ENCODE peak calls at places on chromosomes 13 and 19, in six cellular contexts. O is BE2C, Q is AG04450, L is lower lobe of right lung, I is pancreas, P is breast epithelium. H is an unnamed sample.

GRCh38 chr13:31793246-31793645 is 53.9 kb downstream of the RXFP2 start:
- DNase-seq in O (no peak), Q (peak; percentile 3), L (no peak), I (no peak), P (no peak), H (no peak)

GRCh38 chr13:113527272-113527958 is 36.9 kb upstream of the DCUN1D2 start:
- DNase-seq in O (no peak), Q (no peak), L (no peak), I (no peak), P (no peak), H (no peak)

GRCh38 chr19:33953023-33953422 is 156.4 kb downstream of the KCTD15 start:
- DNase-seq in O (no peak), Q (no peak), L (no peak), I (no peak), P (no peak), H (no peak)

GRCh38 chr19:13841339-13842293 is 35.3 kb upstream of the NANOS3 start:
- DNase-seq in O (peak; percentile 60), Q (no peak), L (peak; percentile 84), I (peak; percentile 74), P (peak; percentile 91), H (peak; percentile 58)

GRCh38 chr19:8387688-8388611 is 2.2 kb upstream of the RAB11B start:
- DNase-seq in O (no peak), Q (no peak), L (peak; percentile 29), I (no peak), P (no peak), H (no peak)

GRCh38 chr19:1001538-1002166 is 1.4 kb downstream of the GRIN3B start:
- DNase-seq in O (peak; percentile 66), Q (no peak), L (peak; percentile 83), I (peak; percentile 89), P (no peak), H (peak; percentile 75)

GRCh38 chr19:44212865-44213346 is 574 bp downstream of the ZNF227 start:
- DNase-seq in O (no peak), Q (no peak), L (no peak), I (no peak), P (no peak), H (no peak)

GRCh38 chr13:44407379-44407778 is 33.8 kb downstream of the SERP2 start:
- DNase-seq in O (no peak), Q (no peak), L (no peak), I (no peak), P (no peak), H (no peak)

GRCh38 chr13:86974995-86975328 is 696.2 kb upstream of the SLITRK5 start:
- DNase-seq in O (no peak), Q (no peak), L (no peak), I (no peak), P (no peak), H (no peak)

GRCh38 chr19:33293255-33294057 is 8.9 kb downstream of the CEBPA start:
- DNase-seq in O (no peak), Q (peak; percentile 26), L (peak; percentile 71), I (peak; percentile 56), P (no peak), H (no peak)

GRCh38 chr19:21143846-21144245 is 2.0 kb downstream of the ZNF431 start:
- DNase-seq in O (no peak), Q (no peak), L (no peak), I (no peak), P (no peak), H (no peak)

GRCh38 chr13:41708648-41709175 is 251.4 kb downstream of the RGCC start:
- DNase-seq in O (no peak), Q (no peak), L (no peak), I (no peak), P (no peak), H (no peak)

GRCh38 chr19:51107406-51108065 is 673 bp downstream of the CTU1 start:
- DNase-seq in O (no peak), Q (no peak), L (no peak), I (no peak), P (no peak), H (no peak)

GRCh38 chr19:51108805-51109146 is 567 bp upstream of the CTU1 start:
- DNase-seq in O (no peak), Q (no peak), L (no peak), I (no peak), P (no peak), H (no peak)

GRCh38 chr19:51110666-51110971 is 2.4 kb upstream of the CTU1 start:
- DNase-seq in O (no peak), Q (no peak), L (no peak), I (no peak), P (no peak), H (no peak)

GRCh38 chr19:51111606-51112005 is 3.4 kb upstream of the CTU1 start:
- DNase-seq in O (no peak), Q (no peak), L (no peak), I (no peak), P (no peak), H (no peak)

DNA sequence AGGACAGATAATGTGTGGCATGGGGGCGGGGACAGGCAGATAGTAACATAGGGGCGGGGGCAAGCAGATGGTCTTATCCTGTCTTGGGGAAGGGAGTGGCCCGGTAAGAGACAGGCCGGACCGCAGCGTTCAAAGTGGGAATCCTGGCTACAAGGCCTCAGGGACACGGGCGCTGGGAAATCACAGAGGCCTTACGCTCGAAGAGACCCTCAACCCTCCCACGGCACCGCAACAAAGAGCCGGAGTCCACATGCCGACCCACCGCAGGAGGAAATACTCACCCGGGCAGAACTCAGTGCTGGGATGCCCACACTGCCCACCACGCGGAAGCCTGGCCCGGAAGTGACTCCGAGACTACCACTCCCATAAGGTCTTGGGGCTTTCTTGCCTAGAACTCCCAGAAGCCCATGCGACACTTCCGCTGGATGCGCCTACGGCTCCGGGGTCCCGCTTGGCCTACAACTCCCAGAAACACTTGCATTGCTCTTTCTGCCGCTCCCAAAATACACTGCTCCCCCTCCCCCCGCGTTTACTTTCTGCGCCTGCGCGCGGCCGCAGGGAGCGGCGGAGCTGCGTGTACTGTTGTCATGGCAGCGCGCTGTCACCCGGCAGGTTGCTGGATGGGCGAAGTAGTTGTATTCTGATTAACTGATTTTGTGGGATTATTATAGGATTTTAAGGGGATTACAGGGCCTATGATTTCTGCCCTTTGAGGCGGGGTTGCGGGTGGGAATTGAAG is at the start of gene CTU1:
- DNase-seq in O (peak; percentile 98), Q (peak; percentile 98), L (peak; percentile 99), I (peak; percentile 96), P (peak; percentile 99), H (peak; percentile 93)
- TF ChIP-seq CTCF in O (no peak), Q (no peak), L (no peak), I (no peak), P (no peak), H (no peak)

GRCh38 chr19:5545051-5545450 is 22.7 kb downstream of the TINCR start:
- DNase-seq in O (no peak), Q (no peak), L (no peak), I (no peak), P (no peak), H (no peak)

GRCh38 chr19:5539431-5539833 is 28.3 kb downstream of the TINCR start:
- DNase-seq in O (peak; percentile 37), Q (no peak), L (no peak), I (no peak), P (no peak), H (no peak)

GRCh38 chr19:5540208-5540607 is 27.5 kb downstream of the TINCR start:
- DNase-seq in O (no peak), Q (no peak), L (no peak), I (no peak), P (no peak), H (no peak)

GRCh38 chr19:5541456-5541855 is 26.3 kb downstream of the TINCR start:
- DNase-seq in O (no peak), Q (no peak), L (no peak), I (no peak), P (no peak), H (no peak)

DNA sequence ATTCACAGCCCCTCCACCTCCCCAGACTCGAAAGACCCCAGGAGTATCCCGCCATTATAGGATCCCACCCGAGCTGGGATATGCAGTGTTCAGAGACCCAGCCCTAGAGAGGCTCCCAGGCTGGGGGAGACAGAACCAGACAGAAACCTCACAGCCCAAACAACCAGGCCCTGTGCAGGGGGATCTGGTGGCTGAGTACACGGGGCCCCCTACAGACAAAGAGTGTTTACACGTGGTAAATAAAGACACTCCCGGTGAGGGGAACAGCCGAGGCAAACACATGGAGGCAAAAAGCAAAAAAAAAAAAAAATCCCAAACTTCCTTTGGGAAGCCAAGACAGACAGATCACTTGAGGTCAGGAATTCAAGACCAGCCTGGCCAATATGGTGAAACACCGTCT is 25.1 kb downstream of the TINCR start:
- DNase-seq in O (peak; percentile 32), Q (no peak), L (no peak), I (no peak), P (no peak), H (no peak)
- TF ChIP-seq CTCF in O (peak; percentile 40), Q (no peak), L (no peak), I (no peak), P (no peak), H (no peak)

GRCh38 chr13:93953856-93954255 is 525.6 kb downstream of the DCT start:
- DNase-seq in O (no peak), Q (no peak), L (no peak), I (no peak), P (no peak), H (no peak)

GRCh38 chr13:93956416-93956815 is 523.1 kb downstream of the DCT start:
- DNase-seq in O (no peak), Q (no peak), L (no peak), I (no peak), P (no peak), H (no peak)

GRCh38 chr13:93947651-93948050 is 531.8 kb downstream of the DCT start:
- DNase-seq in O (no peak), Q (no peak), L (no peak), I (no peak), P (no peak), H (no peak)

GRCh38 chr13:93948523-93948922 is 531.0 kb downstream of the DCT start:
- DNase-seq in O (no peak), Q (no peak), L (no peak), I (no peak), P (no peak), H (no peak)

GRCh38 chr13:93951153-93951552 is 528.3 kb downstream of the DCT start:
- DNase-seq in O (no peak), Q (no peak), L (no peak), I (no peak), P (no peak), H (no peak)
- TF ChIP-seq CTCF in O (peak; percentile 33), Q (peak; percentile 34), L (no peak), I (no peak), P (no peak), H (no peak)

GRCh38 chr13:62085337-62085736 is 669.7 kb upstream of the PCDH20 start:
- DNase-seq in O (no peak), Q (no peak), L (no peak), I (no peak), P (no peak), H (no peak)
- TF ChIP-seq CTCF in O (no peak), Q (no peak), L (no peak), I (no peak), P (no peak), H (no peak)

H was measured in activated B cell treated with CpG ODN at 0.5 μM for 24 hours.